ENCODE peak calls at places on chromosome 21, in six cellular contexts. U is NCI-H1417; I is heart left ventricle; T is lower lobe of right lung; D is activated naive CD4-positive, alpha-beta T cell; O is neural crest cell. W is an unnamed sample.
A peak's percentile ranks its signal among the peaks of the same experiment; 100 is the strongest.

GRCh38 chr21:34992736-34993135 is 56.4 kb downstream of the RUNX1 start:
- DNase-seq in U (no peak), I (no peak), T (no peak), D (no peak), O (no peak), W (no peak)

GRCh38 chr21:41379901-41380300 is 18.1 kb downstream of the MX2 start:
- DNase-seq in U (no peak), I (no peak), T (no peak), D (no peak), O (no peak), W (no peak)

GRCh38 chr21:45296638-45297037 is 8.9 kb upstream of the POFUT2 start:
- DNase-seq in U (no peak), I (no peak), T (no peak), D (no peak), O (no peak), W (no peak)

GRCh38 chr21:31930001-31930400 is 57.2 kb downstream of the HUNK start:
- DNase-seq in U (no peak), I (no peak), T (no peak), D (no peak), O (no peak), W (no peak)

GRCh38 chr21:42093991-42094417 is 22.9 kb downstream of the UMODL1 start:
- DNase-seq in U (no peak), I (peak; percentile 61), T (no peak), D (no peak), O (no peak), W (no peak)

GRCh38 chr21:37060296-37060695 is 12.6 kb downstream of the PIGP start:
- DNase-seq in U (peak; percentile 98), I (no peak), T (no peak), D (no peak), O (peak; percentile 16), W (no peak)

GRCh38 chr21:33362044-33362555 is 37.3 kb downstream of the IFNAR1 start:
- DNase-seq in U (peak; percentile 92), I (no peak), T (no peak), D (peak; percentile 49), O (no peak), W (no peak)

GRCh38 chr21:44532165-44532564 is 7.8 kb downstream of the KRTAP10-1 start:
- DNase-seq in U (no peak), I (no peak), T (no peak), D (no peak), O (no peak), W (no peak)

W was measured in cortex of kidney.